ENCODE peak calls at places on chromosomes 5 and 9, in seven cellular contexts. V is astrocyte, D is IMR-90, G is spleen, I is mammary epithelial cell, O is endodermal cell, R is thoracic aorta. T is an unnamed sample.
A peak's percentile ranks its signal among the peaks of the same experiment; 100 is the strongest.

GRCh38 chr9:132903574-132904495 is 25.1 kb downstream of the SPACA9 start:
- DNase-seq in V (no peak), D (no peak), G (no peak), I (no peak), O (peak; percentile 74), R (no peak), T (no peak)

GRCh38 chr5:146645382-146645781 is 129.4 kb upstream of the GPR151 start:
- DNase-seq in V (no peak), D (no peak), G (no peak), I (no peak), O (peak; percentile 65), R (no peak), T (no peak)

GRCh38 chr5:95973793-95974325 is 12.2 kb upstream of the ELL2 start:
- DNase-seq in V (peak; percentile 92), D (peak; percentile 92), G (no peak), I (no peak), O (no peak), R (no peak), T (no peak)

GRCh38 chr5:39800202-39800601 is 375.4 kb upstream of the DAB2 start:
- DNase-seq in V (no peak), D (no peak), G (no peak), I (no peak), O (no peak), R (no peak), T (no peak)

GRCh38 chr9:122350577-122351355 is 20.1 kb upstream of the PTGS1 start:
- DNase-seq in V (no peak), D (peak; percentile 65), G (peak; percentile 95), I (peak; percentile 60), O (peak; percentile 94), R (no peak), T (peak; percentile 89)

GRCh38 chr5:74685979-74686631 is 1.1 kb downstream of the HEXB start:
- DNase-seq in V (peak; percentile 30), D (peak; percentile 68), G (no peak), I (peak; percentile 20), O (no peak), R (no peak), T (no peak)

GRCh38 chr5:64497390-64497789 is 8.4 kb upstream of the RGS7BP start:
- DNase-seq in V (peak; percentile 8), D (peak; percentile 28), G (no peak), I (peak; percentile 17), O (no peak), R (no peak), T (no peak)

GRCh38 chr9:99108131-99108530 is 3.2 kb downstream of the TGFBR1 start:
- DNase-seq in V (no peak), D (no peak), G (no peak), I (no peak), O (no peak), R (no peak), T (no peak)

GRCh38 chr5:14946813-14947640 is 75.4 kb upstream of the ANKH start:
- DNase-seq in V (no peak), D (no peak), G (no peak), I (peak; percentile 40), O (no peak), R (no peak), T (no peak)

GRCh38 chr5:180860273-180860886 is 696 bp downstream of the ZFP62 start:
- DNase-seq in V (no peak), D (no peak), G (peak; percentile 87), I (no peak), O (peak; percentile 89), R (no peak), T (no peak)

GRCh38 chr5:3027866-3028635 is 276.6 kb upstream of the IRX2 start:
- DNase-seq in V (no peak), D (no peak), G (no peak), I (no peak), O (no peak), R (no peak), T (no peak)

GRCh38 chr5:27010646-27011045 is 27.7 kb downstream of the CDH9 start:
- DNase-seq in V (peak; percentile 17), D (no peak), G (no peak), I (no peak), O (no peak), R (no peak), T (no peak)

GRCh38 chr5:60492958-60493357 is 207.0 kb downstream of the DEPDC1B start:
- DNase-seq in V (peak; percentile 34), D (peak; percentile 17), G (no peak), I (peak; percentile 82), O (no peak), R (no peak), T (no peak)

GRCh38 chr5:17056056-17056690 is 120.1 kb upstream of the MYO10 start:
- DNase-seq in V (peak; percentile 47), D (no peak), G (no peak), I (no peak), O (peak; percentile 51), R (no peak), T (no peak)

GRCh38 chr5:68367717-68368116 is 152.2 kb downstream of the PIK3R1 start:
- DNase-seq in V (no peak), D (no peak), G (no peak), I (no peak), O (no peak), R (no peak), T (no peak)

GRCh38 chr9:129802833-129803678 is at the start of gene TOR1B:
- DNase-seq in V (peak; percentile 77), D (peak; percentile 87), G (peak; percentile 98), I (peak; percentile 88), O (peak; percentile 98), R (peak; percentile 76), T (peak; percentile 75)
- TF ChIP-seq CTCF in V (no peak), D (no peak), G (no peak), I (no peak), O (no peak), R (no peak), T (no peak)

DNA sequence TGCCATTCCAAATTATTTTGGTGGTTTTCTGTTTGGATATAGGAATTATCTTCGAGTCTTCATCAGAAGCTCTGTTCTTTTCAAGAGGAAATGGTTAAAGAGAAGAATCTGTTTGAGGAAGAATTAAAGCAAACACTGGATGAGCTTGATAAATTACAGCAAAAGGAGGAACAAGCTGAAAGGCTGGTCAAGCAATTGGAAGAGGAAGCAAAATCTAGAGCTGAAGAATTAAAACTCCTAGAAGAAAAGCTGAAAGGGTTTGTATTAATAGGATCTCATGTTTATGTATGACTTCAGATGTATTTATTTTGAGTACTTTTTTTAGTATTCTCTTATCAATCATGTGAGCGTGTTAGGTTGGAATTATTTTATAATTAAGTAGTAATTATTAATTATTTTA is 15.0 kb downstream of the HMMR start:
- DNase-seq in V (no peak), D (no peak), G (no peak), I (no peak), O (no peak), R (no peak), T (no peak)
- H3K36me3 ChIP-seq in V (peaks cover 16% of the 10 kb centered on the region), D (peaks cover 3% of the 10 kb centered on the region), G (no peaks in the 10 kb centered on the region), I (peaks cover 43% of the 10 kb centered on the region), O (peaks cover 86% of the 10 kb centered on the region), R (no peaks in the 10 kb centered on the region), T (no peaks in the 10 kb centered on the region)

GRCh38 chr5:32587067-32587551 is 1.8 kb downstream of the SUB1 start:
- DNase-seq in V (no peak), D (no peak), G (no peak), I (no peak), O (no peak), R (no peak), T (no peak)

GRCh38 chr5:32584651-32585050 is 706 bp upstream of the SUB1 start:
- DNase-seq in V (no peak), D (no peak), G (no peak), I (no peak), O (no peak), R (no peak), T (no peak)

GRCh38 chr5:32585122-32585445 is 273 bp upstream of the SUB1 start:
- DNase-seq in V (no peak), D (no peak), G (no peak), I (no peak), O (no peak), R (no peak), T (no peak)

GRCh38 chr5:32586251-32586642 is 890 bp downstream of the SUB1 start:
- DNase-seq in V (no peak), D (no peak), G (no peak), I (no peak), O (no peak), R (no peak), T (no peak)

DNA sequence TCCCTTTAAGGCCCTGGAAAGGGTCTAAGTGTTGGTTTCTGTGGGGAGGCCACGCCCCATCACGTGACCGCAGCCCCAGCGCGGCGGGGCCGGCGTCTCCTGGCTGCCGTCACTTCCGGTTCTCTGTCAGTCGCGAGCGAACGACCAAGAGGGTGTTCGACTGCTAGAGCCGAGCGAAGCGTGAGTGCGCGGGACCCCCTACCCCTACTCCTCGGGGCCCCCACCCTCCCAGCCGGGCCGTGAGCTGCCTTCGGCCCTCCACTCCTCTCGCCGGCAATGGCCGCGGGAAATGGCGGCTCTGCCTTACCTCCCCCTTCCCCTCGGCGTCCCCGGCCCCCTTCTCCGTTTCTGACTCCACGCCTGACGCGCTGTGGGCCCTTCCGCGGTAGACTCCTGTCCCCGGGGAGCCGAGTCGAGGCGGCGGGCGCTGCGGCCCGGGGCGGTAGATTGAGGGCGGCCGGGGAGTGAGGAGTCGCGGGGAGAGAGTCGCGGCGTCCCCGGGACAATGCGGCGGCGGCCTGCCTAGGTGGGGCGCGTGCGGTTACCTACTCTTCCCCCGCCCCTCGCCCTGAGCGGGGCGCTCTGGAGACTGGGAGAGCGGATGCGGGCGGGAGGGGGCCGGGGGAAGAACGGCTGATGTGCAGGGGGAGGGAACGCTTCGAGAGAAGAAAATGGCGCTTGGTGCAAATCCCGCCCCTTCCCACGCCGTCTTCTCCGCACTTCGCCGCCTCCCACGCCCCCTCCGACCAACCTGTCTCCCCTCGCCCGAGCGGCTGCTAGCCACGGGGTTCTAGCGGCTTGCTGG is at the start of gene SUB1:
- DNase-seq in V (peak; percentile 78), D (peak; percentile 90), G (peak; percentile 98), I (peak; percentile 85), O (peak; percentile 97), R (peak; percentile 69), T (peak; percentile 73)
- TF ChIP-seq CTCF in V (no peak), D (peak; percentile 18), G (no peak), I (no peak), O (no peak), R (no peak), T (no peak)

GRCh38 chr5:115831163-115831768 is 10.1 kb downstream of the ATG12 start:
- DNase-seq in V (peak; percentile 12), D (peak; percentile 49), G (no peak), I (peak; percentile 19), O (peak; percentile 62), R (no peak), T (no peak)

GRCh38 chr5:115829913-115830312 is 11.5 kb downstream of the ATG12 start:
- DNase-seq in V (no peak), D (no peak), G (no peak), I (no peak), O (no peak), R (no peak), T (no peak)

GRCh38 chr5:115840825-115841224 is 540 bp downstream of the ATG12 start:
- DNase-seq in V (no peak), D (no peak), G (no peak), I (no peak), O (peak; percentile 50), R (no peak), T (no peak)

GRCh38 chr5:115838885-115839518 is 2.4 kb downstream of the ATG12 start:
- DNase-seq in V (no peak), D (peak; percentile 53), G (peak; percentile 77), I (peak; percentile 48), O (peak; percentile 57), R (no peak), T (no peak)

DNA sequence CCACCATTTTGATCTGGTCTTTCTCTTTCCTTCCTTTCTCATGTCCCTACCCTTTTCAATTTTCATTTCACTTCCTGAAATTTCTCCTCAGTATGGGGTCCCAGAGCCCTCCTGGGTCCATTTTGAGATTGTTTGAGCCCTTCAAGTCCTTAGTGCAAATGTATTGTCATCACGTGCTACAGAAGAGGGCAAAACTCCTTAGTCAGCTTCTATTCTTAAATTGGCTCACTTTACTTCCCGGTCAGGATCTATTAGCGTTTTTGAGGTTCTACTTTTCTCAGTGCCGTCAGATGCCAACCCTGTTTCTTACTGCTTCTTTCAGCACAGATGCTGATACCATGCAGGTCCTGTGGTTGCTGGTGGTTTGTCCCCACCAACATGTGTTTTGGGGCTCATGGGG is 5.9 kb downstream of the ATG12 start:
- DNase-seq in V (no peak), D (no peak), G (no peak), I (no peak), O (no peak), R (no peak), T (no peak)
- H3K36me3 ChIP-seq in V (peaks cover 37% of the 10 kb centered on the region), D (peaks cover 11% of the 10 kb centered on the region), G (peaks cover 73% of the 10 kb centered on the region), I (peaks cover 30% of the 10 kb centered on the region), O (peaks cover 69% of the 10 kb centered on the region), R (peaks cover 20% of the 10 kb centered on the region), T (peaks cover 56% of the 10 kb centered on the region)

T was measured in ascending aorta.